ENCODE peak calls at places on chromosomes 11 and 22, in ten cellular contexts. One of them, this sample, is unnamed.

GRCh38 chr22:24514241-24515024 is 19.3 kb downstream of the UPB1 start:
- DNase-seq in suprapubic skin: no peak
- DNase-seq in uterus: no peak
- DNase-seq in HFF-Myc: no peak
- DNase-seq in fibroblast of mammary gland: no peak
- DNase-seq in astrocyte of the cerebellum: no peak
- DNase-seq in epithelial cell of esophagus: no peak
- DNase-seq in astrocyte of the spinal cord: no peak
- DNase-seq in pancreas: no peak
- DNase-seq in GM23338: no peak
- DNase-seq in this sample: no peak

GRCh38 chr11:8593935-8594909 is at the start of gene STK33:
- DNase-seq in suprapubic skin: no peak
- DNase-seq in uterus: peak
- DNase-seq in HFF-Myc: no peak
- DNase-seq in fibroblast of mammary gland: peak
- DNase-seq in astrocyte of the cerebellum: no peak
- DNase-seq in epithelial cell of esophagus: peak
- DNase-seq in astrocyte of the spinal cord: peak
- DNase-seq in pancreas: peak
- DNase-seq in GM23338: peak
- DNase-seq in this sample: no peak

GRCh38 chr11:19728436-19728835 is 15.8 kb downstream of the NAV2 start:
- DNase-seq in suprapubic skin: no peak
- DNase-seq in uterus: no peak
- DNase-seq in HFF-Myc: peak
- DNase-seq in fibroblast of mammary gland: peak
- DNase-seq in astrocyte of the cerebellum: no peak
- DNase-seq in epithelial cell of esophagus: no peak
- DNase-seq in astrocyte of the spinal cord: peak
- DNase-seq in pancreas: no peak
- DNase-seq in GM23338: no peak
- DNase-seq in this sample: peak

GRCh38 chr22:24067587-24068376 is 56.7 kb downstream of the CABIN1 start:
- DNase-seq in suprapubic skin: no peak
- DNase-seq in uterus: no peak
- DNase-seq in HFF-Myc: no peak
- DNase-seq in fibroblast of mammary gland: no peak
- DNase-seq in astrocyte of the cerebellum: no peak
- DNase-seq in epithelial cell of esophagus: no peak
- DNase-seq in astrocyte of the spinal cord: no peak
- DNase-seq in pancreas: no peak
- DNase-seq in GM23338: no peak
- DNase-seq in this sample: no peak

GRCh38 chr11:61731956-61732675 is 20.3 kb upstream of the MYRF start:
- DNase-seq in suprapubic skin: no peak
- DNase-seq in uterus: no peak
- DNase-seq in HFF-Myc: no peak
- DNase-seq in fibroblast of mammary gland: no peak
- DNase-seq in astrocyte of the cerebellum: no peak
- DNase-seq in epithelial cell of esophagus: no peak
- DNase-seq in astrocyte of the spinal cord: no peak
- DNase-seq in pancreas: peak
- DNase-seq in GM23338: peak
- DNase-seq in this sample: no peak

GRCh38 chr11:101176381-101176780 is 46.8 kb upstream of the PGR start:
- DNase-seq in suprapubic skin: no peak
- DNase-seq in uterus: no peak
- DNase-seq in HFF-Myc: no peak
- DNase-seq in fibroblast of mammary gland: peak
- DNase-seq in astrocyte of the cerebellum: no peak
- DNase-seq in epithelial cell of esophagus: peak
- DNase-seq in astrocyte of the spinal cord: no peak
- DNase-seq in pancreas: no peak
- DNase-seq in GM23338: no peak
- DNase-seq in this sample: no peak

GRCh38 chr11:47399860-47400812 is 8.3 kb upstream of the SLC39A13 start:
- DNase-seq in suprapubic skin: peak
- DNase-seq in uterus: no peak
- DNase-seq in HFF-Myc: no peak
- DNase-seq in fibroblast of mammary gland: no peak
- DNase-seq in astrocyte of the cerebellum: no peak
- DNase-seq in epithelial cell of esophagus: no peak
- DNase-seq in astrocyte of the spinal cord: no peak
- DNase-seq in pancreas: peak
- DNase-seq in GM23338: peak
- DNase-seq in this sample: no peak

GRCh38 chr11:57307666-57308270 is 17.0 kb downstream of the TNKS1BP1 start:
- DNase-seq in suprapubic skin: no peak
- DNase-seq in uterus: no peak
- DNase-seq in HFF-Myc: no peak
- DNase-seq in fibroblast of mammary gland: no peak
- DNase-seq in astrocyte of the cerebellum: no peak
- DNase-seq in epithelial cell of esophagus: peak
- DNase-seq in astrocyte of the spinal cord: no peak
- DNase-seq in pancreas: no peak
- DNase-seq in GM23338: no peak
- DNase-seq in this sample: no peak

GRCh38 chr11:124043420-124043819 is 2.3 kb upstream of the OR10G7 start:
- DNase-seq in suprapubic skin: no peak
- DNase-seq in uterus: no peak
- DNase-seq in HFF-Myc: no peak
- DNase-seq in fibroblast of mammary gland: no peak
- DNase-seq in astrocyte of the cerebellum: no peak
- DNase-seq in epithelial cell of esophagus: no peak
- DNase-seq in astrocyte of the spinal cord: no peak
- DNase-seq in pancreas: no peak
- DNase-seq in GM23338: no peak
- DNase-seq in this sample: no peak

GRCh38 chr11:64351136-64351631 is 7.8 kb upstream of the RPS6KA4 start:
- DNase-seq in suprapubic skin: no peak
- DNase-seq in uterus: no peak
- DNase-seq in HFF-Myc: no peak
- DNase-seq in fibroblast of mammary gland: no peak
- DNase-seq in astrocyte of the cerebellum: no peak
- DNase-seq in epithelial cell of esophagus: no peak
- DNase-seq in astrocyte of the spinal cord: no peak
- DNase-seq in pancreas: no peak
- DNase-seq in GM23338: no peak
- DNase-seq in this sample: no peak

GRCh38 chr11:64352099-64353005 is 6.6 kb upstream of the RPS6KA4 start:
- DNase-seq in suprapubic skin: no peak
- DNase-seq in uterus: no peak
- DNase-seq in HFF-Myc: no peak
- DNase-seq in fibroblast of mammary gland: no peak
- DNase-seq in astrocyte of the cerebellum: no peak
- DNase-seq in epithelial cell of esophagus: no peak
- DNase-seq in astrocyte of the spinal cord: no peak
- DNase-seq in pancreas: peak
- DNase-seq in GM23338: no peak
- DNase-seq in this sample: no peak

GRCh38 chr11:64347171-64347867 is 7.3 kb downstream of the CCDC88B start:
- DNase-seq in suprapubic skin: no peak
- DNase-seq in uterus: no peak
- DNase-seq in HFF-Myc: no peak
- DNase-seq in fibroblast of mammary gland: no peak
- DNase-seq in astrocyte of the cerebellum: no peak
- DNase-seq in epithelial cell of esophagus: peak
- DNase-seq in astrocyte of the spinal cord: no peak
- DNase-seq in pancreas: no peak
- DNase-seq in GM23338: no peak
- DNase-seq in this sample: no peak

GRCh38 chr11:64349404-64349803 is 9.4 kb downstream of the CCDC88B start:
- DNase-seq in suprapubic skin: no peak
- DNase-seq in uterus: no peak
- DNase-seq in HFF-Myc: no peak
- DNase-seq in fibroblast of mammary gland: no peak
- DNase-seq in astrocyte of the cerebellum: no peak
- DNase-seq in epithelial cell of esophagus: no peak
- DNase-seq in astrocyte of the spinal cord: no peak
- DNase-seq in pancreas: no peak
- DNase-seq in GM23338: no peak
- DNase-seq in this sample: no peak

DNA sequence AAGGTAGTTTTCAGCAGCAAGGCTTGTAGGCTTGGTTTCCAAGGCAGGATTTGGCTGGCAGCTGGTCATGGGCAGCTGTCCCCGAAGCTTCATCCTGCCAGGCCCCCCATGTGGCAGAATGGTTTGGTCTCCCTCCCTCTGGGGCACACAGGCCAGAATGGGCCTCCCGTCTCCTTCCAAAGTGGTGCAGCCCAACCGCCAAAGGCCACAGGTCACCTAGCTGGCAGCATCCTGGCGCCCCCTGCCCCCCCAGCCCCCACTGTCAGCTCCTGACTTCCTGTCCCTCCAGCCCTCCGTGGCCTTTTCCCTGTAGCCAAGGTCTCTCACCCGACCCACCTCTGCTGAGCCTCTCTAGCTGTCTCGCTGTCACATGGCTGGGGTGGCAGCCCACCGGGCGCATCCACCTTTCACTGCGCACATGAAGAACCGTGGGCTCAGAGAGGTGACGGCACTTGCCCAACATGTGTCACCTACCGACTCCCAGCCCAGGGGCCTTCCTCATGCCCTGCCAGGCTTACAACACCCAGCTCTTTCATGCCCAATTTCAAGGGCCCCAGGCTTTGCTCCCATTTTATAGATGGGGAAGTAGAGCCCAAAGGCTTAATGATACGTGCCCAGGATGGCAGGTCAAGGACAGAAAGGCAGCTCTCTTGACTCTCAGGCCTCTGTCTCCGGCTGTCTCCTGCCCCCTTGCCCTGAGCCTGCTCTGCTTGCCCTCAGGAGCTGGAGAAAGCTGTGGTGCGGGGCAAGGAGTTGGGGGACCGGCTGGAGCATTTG is 8.8 kb downstream of the CCDC88B start:
- DNase-seq in suprapubic skin: no peak
- DNase-seq in uterus: no peak
- DNase-seq in HFF-Myc: no peak
- DNase-seq in fibroblast of mammary gland: no peak
- DNase-seq in astrocyte of the cerebellum: no peak
- DNase-seq in epithelial cell of esophagus: no peak
- DNase-seq in astrocyte of the spinal cord: no peak
- DNase-seq in pancreas: no peak
- DNase-seq in GM23338: peak
- DNase-seq in this sample: no peak
- H3K4me3 ChIP-seq in suprapubic skin: no peak
- H3K4me3 ChIP-seq in uterus: no peak
- H3K4me3 ChIP-seq in HFF-Myc: no peak
- H3K4me3 ChIP-seq in fibroblast of mammary gland: no peak
- H3K4me3 ChIP-seq in astrocyte of the cerebellum: no peak
- H3K4me3 ChIP-seq in epithelial cell of esophagus: no peak
- H3K4me3 ChIP-seq in astrocyte of the spinal cord: no peak
- H3K4me3 ChIP-seq in pancreas: no peak
- H3K4me3 ChIP-seq in GM23338: no peak
- H3K4me3 ChIP-seq in this sample: no peak

DNA sequence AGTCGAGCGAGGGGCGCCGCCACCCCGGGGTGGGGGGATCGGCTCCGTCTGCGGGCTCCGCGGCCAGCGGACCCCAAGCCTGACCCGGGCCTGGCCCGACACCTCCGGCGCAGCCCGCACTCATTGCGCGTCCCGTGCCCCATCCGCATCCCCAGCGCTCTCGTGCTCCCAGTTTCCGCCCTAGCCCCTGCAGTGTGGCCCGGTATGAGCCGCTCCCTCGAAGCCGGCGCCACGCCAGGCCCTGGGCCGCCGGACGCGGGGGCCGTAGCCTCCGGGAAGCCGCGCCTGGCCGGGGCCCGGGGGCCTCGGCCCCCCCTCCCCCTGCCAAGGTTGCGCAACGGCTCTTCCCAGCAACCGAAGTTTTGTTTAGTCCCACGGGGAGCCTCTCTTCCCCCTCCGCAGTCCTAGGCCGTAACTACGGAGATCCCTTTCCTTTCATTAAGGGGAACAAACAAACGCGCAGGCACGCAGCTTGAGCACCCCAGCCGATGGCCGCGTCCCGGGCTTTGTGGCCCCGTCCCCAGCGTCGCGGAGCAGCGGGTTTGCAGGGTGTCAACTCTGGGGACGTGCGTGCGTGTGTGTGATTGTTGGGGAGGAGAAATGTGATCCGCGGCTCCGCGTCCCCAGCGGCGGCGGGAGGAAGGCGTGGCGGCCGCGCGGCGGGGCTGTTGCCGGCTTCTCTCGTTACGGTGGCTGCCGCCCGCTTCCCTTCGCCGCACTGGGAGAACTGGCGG is 883 bp downstream of the HIPK3 start:
- DNase-seq in suprapubic skin: peak
- DNase-seq in uterus: peak
- DNase-seq in HFF-Myc: no peak
- DNase-seq in fibroblast of mammary gland: peak
- DNase-seq in astrocyte of the cerebellum: no peak
- DNase-seq in epithelial cell of esophagus: peak
- DNase-seq in astrocyte of the spinal cord: peak
- DNase-seq in pancreas: peak
- DNase-seq in GM23338: peak
- DNase-seq in this sample: peak
- TF ChIP-seq CTCF in suprapubic skin: peak
- TF ChIP-seq CTCF in uterus: peak
- TF ChIP-seq CTCF in HFF-Myc: no peak
- TF ChIP-seq CTCF in fibroblast of mammary gland: peak
- TF ChIP-seq CTCF in astrocyte of the cerebellum: peak
- TF ChIP-seq CTCF in epithelial cell of esophagus: peak
- TF ChIP-seq CTCF in astrocyte of the spinal cord: no peak
- TF ChIP-seq CTCF in pancreas: no peak
- TF ChIP-seq CTCF in GM23338: no peak
- TF ChIP-seq CTCF in this sample: peak

GRCh38 chr11:120400564-120401364 is 64.6 kb downstream of the ARHGEF12 start:
- DNase-seq in suprapubic skin: no peak
- DNase-seq in uterus: peak
- DNase-seq in HFF-Myc: peak
- DNase-seq in fibroblast of mammary gland: peak
- DNase-seq in astrocyte of the cerebellum: peak
- DNase-seq in epithelial cell of esophagus: peak
- DNase-seq in astrocyte of the spinal cord: peak
- DNase-seq in pancreas: no peak
- DNase-seq in GM23338: no peak
- DNase-seq in this sample: peak
- H3K4me3 ChIP-seq in suprapubic skin: peak
- H3K4me3 ChIP-seq in uterus: no peak
- H3K4me3 ChIP-seq in HFF-Myc: peak
- H3K4me3 ChIP-seq in fibroblast of mammary gland: peak
- H3K4me3 ChIP-seq in astrocyte of the cerebellum: peak
- H3K4me3 ChIP-seq in epithelial cell of esophagus: peak
- H3K4me3 ChIP-seq in astrocyte of the spinal cord: peak
- H3K4me3 ChIP-seq in pancreas: no peak
- H3K4me3 ChIP-seq in GM23338: no peak
- H3K4me3 ChIP-seq in this sample: peak

DNA sequence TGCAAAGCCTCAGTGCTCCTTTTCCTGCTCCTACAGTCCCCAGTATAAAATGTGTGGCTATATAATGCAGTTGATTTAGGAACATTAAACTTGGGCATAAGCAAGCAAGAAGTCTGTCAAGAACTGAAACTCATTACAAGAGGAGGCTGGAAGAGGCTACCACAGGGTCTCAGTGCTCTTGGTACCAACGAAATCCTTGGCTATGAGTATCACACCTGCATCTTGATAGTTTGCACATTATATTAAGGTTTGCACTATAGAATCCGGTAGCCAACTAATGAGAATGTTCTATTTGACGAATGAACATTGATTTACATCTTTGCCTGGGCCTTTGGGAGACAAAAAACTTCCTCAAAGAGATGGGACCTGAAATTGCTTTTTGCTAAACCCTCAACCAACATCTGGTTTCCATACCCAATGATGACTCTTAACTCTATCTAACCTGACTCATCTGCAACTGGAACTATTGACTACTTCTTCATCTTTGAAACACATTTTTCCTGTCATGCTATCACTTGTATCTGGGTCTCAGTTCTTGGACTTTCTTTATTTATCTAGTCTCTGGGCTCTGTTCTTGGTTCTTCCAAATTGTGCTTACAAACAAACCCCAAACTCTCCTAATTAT is 207.2 kb upstream of the CTSC start:
- DNase-seq in suprapubic skin: no peak
- DNase-seq in uterus: no peak
- DNase-seq in HFF-Myc: peak
- DNase-seq in fibroblast of mammary gland: peak
- DNase-seq in astrocyte of the cerebellum: no peak
- DNase-seq in epithelial cell of esophagus: no peak
- DNase-seq in astrocyte of the spinal cord: no peak
- DNase-seq in pancreas: no peak
- DNase-seq in GM23338: no peak
- DNase-seq in this sample: no peak
- TF ChIP-seq CTCF in suprapubic skin: no peak
- TF ChIP-seq CTCF in uterus: no peak
- TF ChIP-seq CTCF in HFF-Myc: no peak
- TF ChIP-seq CTCF in fibroblast of mammary gland: no peak
- TF ChIP-seq CTCF in astrocyte of the cerebellum: no peak
- TF ChIP-seq CTCF in epithelial cell of esophagus: no peak
- TF ChIP-seq CTCF in astrocyte of the spinal cord: no peak
- TF ChIP-seq CTCF in pancreas: no peak
- TF ChIP-seq CTCF in GM23338: no peak
- TF ChIP-seq CTCF in this sample: no peak